ENCODE peak calls at places on chromosomes 3 and 15, in eight cellular contexts. Y is IMR-90; S is neural progenitor cell; A is heart left ventricle; B is colonic mucosa; Q is SJSA1; T is CD4-positive, CD25-positive, alpha-beta regulatory T cell; D is tibial nerve. V is an unnamed sample. For H3K36me3, the result is how much of the 10 kb centered on the place peaks cover.

GRCh38 chr15:70197945-70198361 is 100.2 kb upstream of the TLE3 start:
- DNase-seq in Y (no peak), S (no peak), A (no peak), B (no peak), Q (no peak), T (no peak), D (peak), V (no peak)

GRCh38 chr3:98826126-98826525 is 63.0 kb downstream of the ST3GAL6 start:
- DNase-seq in Y (no peak), S (no peak), A (no peak), B (no peak), Q (no peak), T (no peak), D (no peak), V (no peak)

GRCh38 chr3:17313746-17314145 is 428.7 kb downstream of the TBC1D5 start:
- DNase-seq in Y (no peak), S (no peak), A (no peak), B (no peak), Q (no peak), T (no peak), D (no peak), V (no peak)

GRCh38 chr15:68387288-68388143 is 44.4 kb downstream of the ITGA11 start:
- DNase-seq in Y (peak), S (no peak), A (no peak), B (peak), Q (peak), T (no peak), D (no peak), V (no peak)

GRCh38 chr3:146540236-146540635 is 4.2 kb downstream of the PLSCR1 start:
- DNase-seq in Y (no peak), S (no peak), A (no peak), B (no peak), Q (no peak), T (no peak), D (no peak), V (no peak)

GRCh38 chr3:71710906-71711494 is 14.2 kb downstream of the EIF4E3 start:
- DNase-seq in Y (peak), S (peak), A (no peak), B (no peak), Q (no peak), T (no peak), D (no peak), V (no peak)

GRCh38 chr3:46564190-46565112 is 1.7 kb downstream of the LRRC2 start:
- DNase-seq in Y (no peak), S (no peak), A (peak), B (no peak), Q (peak), T (no peak), D (no peak), V (no peak)

GRCh38 chr3:86547697-86548096 is 443.3 kb downstream of the VGLL3 start:
- DNase-seq in Y (no peak), S (peak), A (no peak), B (no peak), Q (no peak), T (no peak), D (no peak), V (no peak)

GRCh38 chr3:170429050-170429449 is 10.4 kb downstream of the CLDN11 start:
- DNase-seq in Y (no peak), S (peak), A (no peak), B (no peak), Q (no peak), T (no peak), D (no peak), V (no peak)

GRCh38 chr3:69871256-69871655 is 128.3 kb upstream of the SAMMSON start:
- DNase-seq in Y (no peak), S (no peak), A (no peak), B (no peak), Q (no peak), T (no peak), D (no peak), V (no peak)

GRCh38 chr3:173719585-173719984 is 322.0 kb downstream of the NLGN1 start:
- DNase-seq in Y (no peak), S (no peak), A (no peak), B (no peak), Q (no peak), T (no peak), D (no peak), V (no peak)
- H3K36me3 ChIP-seq in Y (under half), S (under half), A (under half), B (under half), Q (under half), T (under half), D (under half), V (under half)

GRCh38 chr3:183966361-183966791 is 51.3 kb downstream of the ABCC5 start:
- DNase-seq in Y (no peak), S (no peak), A (no peak), B (no peak), Q (no peak), T (no peak), D (no peak), V (no peak)

GRCh38 chr3:183967693-183968092 is 50.0 kb downstream of the ABCC5 start:
- DNase-seq in Y (no peak), S (no peak), A (no peak), B (no peak), Q (no peak), T (no peak), D (no peak), V (no peak)

DNA sequence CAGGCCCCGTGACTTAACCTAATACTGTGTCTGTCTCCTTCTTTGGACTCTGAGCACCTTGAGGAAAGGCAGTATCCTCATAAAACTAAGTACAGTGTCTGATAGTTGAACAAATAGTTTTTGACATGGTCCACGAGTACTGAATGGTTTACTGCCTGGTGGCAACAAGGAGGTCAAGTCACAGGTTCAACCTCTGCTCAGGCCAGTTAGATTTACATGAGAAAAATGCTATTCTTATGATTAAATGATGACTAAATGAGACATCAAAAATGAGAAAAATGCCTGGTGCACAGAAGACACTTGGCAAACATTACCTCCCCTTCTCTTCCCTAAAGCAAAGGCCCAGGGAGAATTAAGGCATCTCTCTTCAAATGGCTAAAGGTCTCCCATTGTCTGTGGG is 48.8 kb downstream of the ABCC5 start:
- DNase-seq in Y (peak), S (no peak), A (no peak), B (no peak), Q (no peak), T (no peak), D (no peak), V (no peak)
- H3K36me3 ChIP-seq in Y (under half), S (under half), A (half or more), B (under half), Q (under half), T (under half), D (under half), V (under half)

GRCh38 chr3:130702985-130703384 is 43.6 kb downstream of the PIK3R4 start:
- DNase-seq in Y (no peak), S (no peak), A (no peak), B (no peak), Q (no peak), T (no peak), D (no peak), V (no peak)
- H3K36me3 ChIP-seq in Y (under half), S (under half), A (half or more), B (under half), Q (under half), T (half or more), D (under half), V (half or more)

GRCh38 chr3:15753056-15753710 is 44.6 kb downstream of the ANKRD28 start:
- DNase-seq in Y (no peak), S (peak), A (no peak), B (no peak), Q (no peak), T (no peak), D (no peak), V (peak)

GRCh38 chr3:15755181-15755580 is 42.6 kb downstream of the ANKRD28 start:
- DNase-seq in Y (peak), S (no peak), A (no peak), B (no peak), Q (no peak), T (no peak), D (no peak), V (no peak)

GRCh38 chr3:15756505-15756904 is 41.3 kb downstream of the ANKRD28 start:
- DNase-seq in Y (no peak), S (no peak), A (no peak), B (no peak), Q (no peak), T (no peak), D (no peak), V (no peak)

GRCh38 chr3:15755780-15756179 is 42.0 kb downstream of the ANKRD28 start:
- DNase-seq in Y (no peak), S (no peak), A (no peak), B (no peak), Q (no peak), T (no peak), D (no peak), V (no peak)

DNA sequence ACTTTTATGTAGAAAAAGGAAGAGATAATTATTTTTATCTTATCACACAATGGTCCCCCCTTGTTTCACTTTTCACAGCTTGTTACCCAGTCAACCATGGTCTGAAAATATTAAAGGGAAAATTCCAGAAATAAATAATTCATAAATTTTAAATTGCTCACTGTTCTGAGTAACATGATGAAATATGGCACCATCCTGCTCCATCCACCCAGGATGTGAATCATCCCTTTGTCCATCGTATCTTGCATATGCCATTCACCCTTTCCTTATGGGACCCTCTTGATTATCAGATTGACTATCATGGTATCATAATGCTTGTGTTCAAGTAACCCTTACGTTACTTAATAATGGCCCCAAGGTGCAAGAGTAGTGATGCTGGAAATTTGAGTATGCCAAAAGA is 43.7 kb downstream of the ANKRD28 start:
- DNase-seq in Y (peak), S (no peak), A (no peak), B (no peak), Q (no peak), T (no peak), D (no peak), V (peak)
- H3K36me3 ChIP-seq in Y (under half), S (under half), A (under half), B (under half), Q (half or more), T (under half), D (under half), V (under half)

DNA sequence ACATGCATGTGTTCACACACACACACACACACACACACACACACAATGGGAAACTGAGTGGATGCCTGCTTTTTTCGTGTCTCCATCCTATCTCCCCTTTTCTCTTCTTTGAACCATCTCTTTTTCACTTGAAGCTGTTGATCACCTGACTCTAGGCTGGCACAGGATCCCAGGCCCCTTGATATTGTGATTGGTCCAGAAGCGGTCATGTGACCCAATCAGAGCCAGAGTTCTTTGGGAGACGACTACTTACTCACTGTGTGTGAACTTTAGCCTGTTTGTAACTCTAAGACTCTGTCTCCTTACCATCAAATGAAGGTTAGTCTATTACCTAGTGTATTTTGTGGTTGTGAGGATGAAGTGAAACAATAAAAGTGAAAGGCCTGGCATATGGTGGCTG is 172.9 kb downstream of the ADAMTS9 start:
- DNase-seq in Y (no peak), S (no peak), A (no peak), B (no peak), Q (no peak), T (no peak), D (no peak), V (no peak)
- H3K36me3 ChIP-seq in Y (under half), S (under half), A (under half), B (under half), Q (under half), T (under half), D (under half), V (under half)

GRCh38 chr3:177062052-177062732 is 135.1 kb downstream of the TBL1XR1 start:
- DNase-seq in Y (peak), S (no peak), A (no peak), B (no peak), Q (no peak), T (no peak), D (no peak), V (no peak)
- H3K36me3 ChIP-seq in Y (under half), S (under half), A (under half), B (under half), Q (under half), T (under half), D (under half), V (under half)

GRCh38 chr3:125573216-125573615 is 22.1 kb downstream of the OSBPL11 start:
- DNase-seq in Y (no peak), S (no peak), A (no peak), B (no peak), Q (no peak), T (no peak), D (no peak), V (no peak)
- H3K36me3 ChIP-seq in Y (under half), S (under half), A (half or more), B (under half), Q (under half), T (under half), D (under half), V (under half)

V was measured in MG63.